ENCODE peak calls at places on chromosomes 6 and 20, in nine cellular contexts. D is RCC 7860; A is lung; S is Calu3; P is T-helper 9 cell; Z is HFFc6; B is lung microvascular endothelial cell; F is adipocyte; Q is activated CD4-positive, alpha-beta T cell treated with anti-CD3 and anti-CD28 coated beads for 4 hours. K is an unnamed sample.

GRCh38 chr20:40188319-40188718 is 500.7 kb downstream of the MAFB start:
- DNase-seq in D (no peak), A (no peak), S (no peak), B (no peak), F (no peak), P (no peak), Z (no peak), Q (no peak), K (no peak)

GRCh38 chr6:31125162-31125561 is 4.9 kb upstream of the CDSN start:
- DNase-seq in D (peak), P (no peak), F (no peak), Z (no peak), S (peak), A (peak), Q (no peak), B (peak), K (no peak)

GRCh38 chr6:37946021-37946420 is 126.5 kb downstream of the ZFAND3 start:
- DNase-seq in F (no peak), Q (no peak), A (no peak), D (no peak), Z (no peak), B (no peak), S (no peak), P (no peak), K (no peak)

GRCh38 chr6:35895560-35895959 is 25.3 kb downstream of the SRPK1 start:
- DNase-seq in P (no peak), S (peak), F (no peak), D (no peak), B (no peak), Q (no peak), A (no peak), Z (no peak), K (no peak)

GRCh38 chr6:107800564-107801164 is 23.4 kb downstream of the SCML4 start:
- DNase-seq in B (no peak), F (no peak), A (no peak), D (no peak), Z (no peak), S (no peak), P (no peak), Q (no peak), K (no peak)

GRCh38 chr6:43942616-43943015 is 172.6 kb downstream of the VEGFA start:
- DNase-seq in P (no peak), Z (no peak), A (no peak), F (no peak), D (no peak), S (no peak), B (no peak), Q (no peak), K (no peak)

GRCh38 chr6:56793938-56794337 is 151.2 kb upstream of the DST start:
- DNase-seq in F (no peak), S (no peak), A (no peak), P (no peak), Q (no peak), B (no peak), Z (no peak), D (no peak), K (no peak)

GRCh38 chr6:43377710-43378229 is 8.3 kb upstream of the ZNF318 start:
- DNase-seq in D (no peak), Q (no peak), A (no peak), S (no peak), F (no peak), B (no peak), Z (no peak), P (no peak), K (no peak)

GRCh38 chr6:146905313-146905712 is 298.9 kb upstream of the STXBP5 start:
- DNase-seq in B (peak), D (no peak), P (no peak), Z (peak), Q (no peak), F (peak), A (no peak), S (peak), K (no peak)

GRCh38 chr20:49037962-49038387 is 8.1 kb upstream of the CSE1L start:
- DNase-seq in Z (no peak), F (no peak), S (peak), Q (peak), P (no peak), B (no peak), D (no peak), A (no peak), K (no peak)

GRCh38 chr6:158085261-158086053 is 82.6 kb downstream of the SERAC1 start:
- DNase-seq in Z (no peak), Q (no peak), F (no peak), D (no peak), B (no peak), P (no peak), A (no peak), S (no peak), K (no peak)

GRCh38 chr20:62359491-62360121 is 7.5 kb downstream of the LAMA5 start:
- DNase-seq in A (no peak), Z (no peak), P (no peak), F (no peak), Q (no peak), S (peak), B (peak), D (no peak), K (no peak)

GRCh38 chr6:26033942-26034354 is 53.3 kb upstream of the HFE start:
- DNase-seq in S (no peak), B (no peak), F (no peak), P (no peak), Q (peak), A (no peak), D (no peak), Z (no peak), K (no peak)

GRCh38 chr6:104704191-104704590 is 155.5 kb downstream of the HACE1 start:
- DNase-seq in F (no peak), S (no peak), A (no peak), B (peak), Q (no peak), D (peak), P (no peak), Z (no peak), K (no peak)

GRCh38 chr6:160461641-160462040 is 113.5 kb downstream of the SLC22A3 start:
- DNase-seq in A (no peak), P (no peak), B (peak), F (no peak), D (no peak), Z (peak), S (no peak), Q (peak), K (no peak)

GRCh38 chr6:105024803-105025202 is 67.9 kb downstream of the LIN28B start:
- DNase-seq in F (no peak), B (no peak), S (no peak), Q (no peak), A (no peak), D (no peak), P (no peak), Z (no peak), K (no peak)

K was measured in effector CD4-positive, alpha-beta T cell.